ENCODE peak calls at places on chromosomes 12 and 14, in six cellular contexts. H, V, T, Z, L and R are unnamed samples.

GRCh38 chr14:102221026-102221425 is 81.3 kb downstream of the WDR20 start:
- DNase-seq in H (no peak), V (no peak), T (no peak), Z (no peak), L (no peak), R (no peak)

GRCh38 chr12:122228092-122228491 is 2.2 kb upstream of the DIABLO start:
- DNase-seq in H (no peak), V (no peak), T (no peak), Z (no peak), L (no peak), R (no peak)

GRCh38 chr14:106843951-106844483 is 1317.6 kb downstream of the TMEM121 start:
- DNase-seq in H (no peak), V (peak; percentile 23), T (peak; percentile 77), Z (no peak), L (no peak), R (no peak)

GRCh38 chr12:42090899-42091298 is 53.8 kb downstream of the GXYLT1 start:
- DNase-seq in H (peak; percentile 74), V (no peak), T (no peak), Z (no peak), L (peak; percentile 83), R (no peak)

GRCh38 chr12:122980192-122981035 is at the start of gene ARL6IP4:
- DNase-seq in H (peak; percentile 61), V (peak; percentile 76), T (peak; percentile 95), Z (peak; percentile 37), L (peak; percentile 68), R (no peak)

GRCh38 chr12:113537751-113538087 is 66.0 kb upstream of the LHX5 start:
- DNase-seq in H (no peak), V (no peak), T (no peak), Z (no peak), L (no peak), R (no peak)

GRCh38 chr14:96056509-96057422 is 17.6 kb downstream of the C14orf132 start:
- DNase-seq in H (no peak), V (no peak), T (peak; percentile 25), Z (no peak), L (no peak), R (no peak)

GRCh38 chr12:105933671-105934665 is 204.8 kb downstream of the NUAK1 start:
- DNase-seq in H (peak; percentile 97), V (peak; percentile 33), T (no peak), Z (no peak), L (peak; percentile 97), R (peak; percentile 90)

GRCh38 chr12:53754633-53755261 is 3.0 kb upstream of the CISTR start:
- DNase-seq in H (peak; percentile 40), V (no peak), T (no peak), Z (no peak), L (peak; percentile 50), R (no peak)

GRCh38 chr12:12349711-12350665 is at the start of gene MANSC1:
- DNase-seq in H (no peak), V (peak; percentile 58), T (peak; percentile 95), Z (peak; percentile 77), L (peak; percentile 25), R (no peak)

GRCh38 chr12:48486679-48487078 is 4.4 kb downstream of the C12orf54 start:
- DNase-seq in H (no peak), V (no peak), T (no peak), Z (no peak), L (no peak), R (no peak)

GRCh38 chr12:123076604-123077297 is 74.1 kb downstream of the PITPNM2 start:
- DNase-seq in H (no peak), V (no peak), T (no peak), Z (no peak), L (peak; percentile 44), R (no peak)

GRCh38 chr12:106580671-106581508 is 1.9 kb upstream of the RFX4 start:
- DNase-seq in H (no peak), V (no peak), T (no peak), Z (no peak), L (no peak), R (no peak)

GRCh38 chr12:53501615-53502181 is 615 bp downstream of the TARBP2 start:
- DNase-seq in H (no peak), V (no peak), T (peak; percentile 85), Z (no peak), L (no peak), R (no peak)

GRCh38 chr12:29519585-29520182 is 22.2 kb upstream of the OVCH1 start:
- DNase-seq in H (peak; percentile 76), V (peak; percentile 8), T (no peak), Z (no peak), L (peak; percentile 79), R (peak; percentile 44)

GRCh38 chr12:102321305-102322082 is 123.9 kb upstream of the PMCH start:
- DNase-seq in H (no peak), V (no peak), T (no peak), Z (no peak), L (no peak), R (no peak)

GRCh38 chr12:24947541-24948451 is 1.1 kb downstream of the BCAT1 start:
- DNase-seq in H (peak; percentile 35), V (no peak), T (no peak), Z (no peak), L (peak; percentile 33), R (no peak)

GRCh38 chr14:69845050-69845581 is 34.1 kb upstream of the SMOC1 start:
- DNase-seq in H (no peak), V (no peak), T (no peak), Z (no peak), L (no peak), R (no peak)

GRCh38 chr12:132248439-132249157 is 80.8 kb downstream of the GALNT9 start:
- DNase-seq in H (no peak), V (no peak), T (peak; percentile 50), Z (no peak), L (peak; percentile 66), R (no peak)

GRCh38 chr14:92105073-92105844 is 1.1 kb downstream of the ATXN3 start:
- DNase-seq in H (no peak), V (peak; percentile 13), T (no peak), Z (no peak), L (peak; percentile 66), R (no peak)

GRCh38 chr12:68259318-68259940 is 6.0 kb upstream of the IL22 start:
- DNase-seq in H (peak; percentile 91), V (no peak), T (no peak), Z (no peak), L (peak; percentile 97), R (no peak)

GRCh38 chr12:92289611-92290010 is 144.0 kb upstream of the BTG1 start:
- DNase-seq in H (no peak), V (no peak), T (no peak), Z (no peak), L (no peak), R (no peak)

GRCh38 chr12:49535921-49536525 is 2.8 kb upstream of the KCNH3 start:
- DNase-seq in H (no peak), V (no peak), T (no peak), Z (no peak), L (no peak), R (no peak)

GRCh38 chr12:85076688-85077430 is 40.7 kb downstream of the LRRIQ1 start:
- DNase-seq in H (peak; percentile 93), V (peak; percentile 44), T (no peak), Z (no peak), L (peak; percentile 97), R (peak; percentile 62)

GRCh38 chr12:116265361-116266128 is 11.9 kb downstream of the MED13L start:
- DNase-seq in H (no peak), V (no peak), T (no peak), Z (no peak), L (no peak), R (no peak)

GRCh38 chr12:50620050-50620974 is 115.5 kb downstream of the DIP2B start:
- DNase-seq in H (peak; percentile 93), V (no peak), T (no peak), Z (no peak), L (peak; percentile 92), R (peak; percentile 49)
- TF ChIP-seq CTCF in H (peak; percentile 12), V (no peak), T (no peak), Z (no peak), L (peak; percentile 42), R (peak; percentile 23)

DNA sequence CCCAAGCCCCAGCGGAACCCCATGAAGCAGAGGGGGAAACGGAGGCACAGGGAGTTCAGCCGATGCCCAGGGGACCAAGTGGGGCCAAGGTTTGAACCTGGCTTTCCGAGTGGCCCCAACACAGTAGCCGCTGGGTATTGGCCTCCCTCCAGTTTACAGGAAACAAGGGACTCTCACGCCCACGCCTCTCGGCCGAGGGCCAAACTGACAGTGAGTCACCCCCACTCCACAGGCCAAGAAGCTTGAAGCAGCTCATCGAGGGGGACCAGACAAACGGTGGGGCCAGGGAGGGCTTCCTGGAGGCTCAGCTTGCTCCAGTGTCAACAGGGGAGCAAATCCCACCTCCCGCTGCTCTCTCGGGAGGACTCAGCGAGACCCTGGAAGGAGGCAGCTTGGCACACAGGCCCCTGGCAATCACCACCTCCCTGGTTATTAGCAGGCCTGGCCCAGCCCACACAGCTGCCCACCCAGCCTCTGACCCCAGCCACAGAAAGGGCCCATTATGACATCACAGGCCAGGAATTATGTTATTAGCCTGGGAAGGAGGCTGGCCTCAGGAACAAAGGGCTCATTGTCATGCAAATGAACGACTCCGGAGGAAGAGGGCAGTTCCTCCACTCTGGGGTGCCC is 54.6 kb downstream of the NCOR2 start:
- DNase-seq in H (peak; percentile 98), V (peak; percentile 75), T (no peak), Z (no peak), L (peak; percentile 96), R (peak; percentile 80)
- TF ChIP-seq CTCF in H (no peak), V (no peak), T (no peak), Z (no peak), L (no peak), R (no peak)

GRCh38 chr12:82896286-82896685 is 209.6 kb downstream of the TMTC2 start:
- DNase-seq in H (no peak), V (no peak), T (no peak), Z (no peak), L (no peak), R (no peak)

DNA sequence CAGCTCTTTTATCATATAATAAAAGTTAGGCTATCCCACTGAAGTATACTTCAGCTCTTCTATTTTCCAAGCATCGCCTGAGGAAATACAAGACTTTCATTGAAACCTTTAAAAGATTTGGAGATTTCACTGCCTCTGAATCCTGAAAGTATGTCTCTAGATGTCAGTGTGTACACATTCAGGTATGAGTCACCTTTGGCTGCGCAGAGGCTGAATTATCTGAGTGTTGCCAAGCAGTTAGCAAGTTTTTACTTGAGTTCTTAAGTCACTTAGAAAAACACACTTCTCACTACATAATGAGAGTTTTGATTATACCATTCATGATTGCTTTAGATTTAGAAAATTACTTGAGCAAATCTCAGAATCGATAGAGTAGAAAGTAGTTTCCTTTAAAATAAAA is 210.3 kb downstream of the TMTC2 start:
- DNase-seq in H (peak; percentile 47), V (peak; percentile 28), T (no peak), Z (no peak), L (peak; percentile 55), R (no peak)
- TF ChIP-seq CTCF in H (no peak), V (peak; percentile 20), T (no peak), Z (no peak), L (no peak), R (no peak)

GRCh38 chr14:20969336-20969735 is 14.0 kb downstream of the RNASE2 start:
- DNase-seq in H (no peak), V (no peak), T (no peak), Z (no peak), L (no peak), R (no peak)

GRCh38 chr14:20970983-20971704 is 15.9 kb downstream of the RNASE2 start:
- DNase-seq in H (peak; percentile 86), V (peak; percentile 76), T (peak; percentile 96), Z (peak; percentile 80), L (peak; percentile 91), R (peak; percentile 47)

GRCh38 chr14:20973501-20973900 is 16.3 kb upstream of the METTL17 start:
- DNase-seq in H (no peak), V (no peak), T (no peak), Z (no peak), L (no peak), R (no peak)

GRCh38 chr14:20970647-20970982 is 15.3 kb downstream of the RNASE2 start:
- DNase-seq in H (no peak), V (no peak), T (no peak), Z (no peak), L (no peak), R (no peak)

GRCh38 chr14:20971705-20972021 is 16.4 kb downstream of the RNASE2 start:
- DNase-seq in H (no peak), V (no peak), T (no peak), Z (no peak), L (no peak), R (no peak)
- TF ChIP-seq CTCF in H (no peak), V (no peak), T (no peak), Z (no peak), L (no peak), R (no peak)